ENCODE peak calls at places on chromosomes 4 and X, in five cellular contexts. One of them, this sample, is unnamed.

GRCh38 chrX:45322820-45323219 is 122.1 kb upstream of the DIPK2B start:
- DNase-seq in caudate nucleus: no peak
- DNase-seq in GM23248: peak; percentile 47
- DNase-seq in right lobe of liver: no peak
- DNase-seq in A549: peak; percentile 35
- DNase-seq in this sample: no peak

GRCh38 chr4:151801547-151802516 is 41.0 kb upstream of the GATB start:
- DNase-seq in caudate nucleus: no peak
- DNase-seq in GM23248: peak; percentile 64
- DNase-seq in right lobe of liver: peak; percentile 33
- DNase-seq in A549: peak; percentile 52
- DNase-seq in this sample: peak; percentile 35

GRCh38 chrX:153580700-153581386 is 18.1 kb downstream of the CCNQ start:
- DNase-seq in caudate nucleus: no peak
- DNase-seq in GM23248: no peak
- DNase-seq in right lobe of liver: no peak
- DNase-seq in A549: peak; percentile 14
- DNase-seq in this sample: no peak

GRCh38 chrX:13398073-13398823 is 78.4 kb upstream of the ATXN3L start:
- DNase-seq in caudate nucleus: no peak
- DNase-seq in GM23248: peak; percentile 94
- DNase-seq in right lobe of liver: peak; percentile 38
- DNase-seq in A549: peak; percentile 99
- DNase-seq in this sample: peak; percentile 73

GRCh38 chrX:2500681-2501151 is at the start of the genes DHRSX and ZBED1:
- DNase-seq in caudate nucleus: no peak
- DNase-seq in GM23248: peak; percentile 73
- DNase-seq in right lobe of liver: peak; percentile 66
- DNase-seq in A549: peak; percentile 37
- DNase-seq in this sample: peak; percentile 27

GRCh38 chr4:75633846-75634245 is 3.5 kb upstream of the CDKL2 start:
- DNase-seq in caudate nucleus: no peak
- DNase-seq in GM23248: peak; percentile 58
- DNase-seq in right lobe of liver: no peak
- DNase-seq in A549: no peak
- DNase-seq in this sample: no peak

GRCh38 chr4:147361726-147362125 is 119.2 kb upstream of the EDNRA start:
- DNase-seq in caudate nucleus: no peak
- DNase-seq in GM23248: peak; percentile 80
- DNase-seq in right lobe of liver: no peak
- DNase-seq in A549: peak; percentile 45
- DNase-seq in this sample: peak; percentile 67

GRCh38 chr4:154004028-154004427 is 215.1 kb upstream of the SFRP2 start:
- DNase-seq in caudate nucleus: no peak
- DNase-seq in GM23248: peak; percentile 30
- DNase-seq in right lobe of liver: no peak
- DNase-seq in A549: no peak
- DNase-seq in this sample: no peak

GRCh38 chr4:122577808-122578781 is 42.8 kb downstream of the IL21 start:
- DNase-seq in caudate nucleus: peak; percentile 4
- DNase-seq in GM23248: peak; percentile 67
- DNase-seq in right lobe of liver: no peak
- DNase-seq in A549: peak; percentile 44
- DNase-seq in this sample: peak; percentile 66

GRCh38 chrX:1749499-1749898 is 134.6 kb downstream of the ASMT start:
- DNase-seq in caudate nucleus: no peak
- DNase-seq in GM23248: no peak
- DNase-seq in right lobe of liver: no peak
- DNase-seq in A549: no peak
- DNase-seq in this sample: no peak

GRCh38 chr4:48085821-48086602 is 48.0 kb downstream of the TXK start:
- DNase-seq in caudate nucleus: no peak
- DNase-seq in GM23248: no peak
- DNase-seq in right lobe of liver: no peak
- DNase-seq in A549: peak; percentile 11
- DNase-seq in this sample: no peak

GRCh38 chrX:120332394-120332793 is 21.1 kb upstream of the TMEM255A start:
- DNase-seq in caudate nucleus: no peak
- DNase-seq in GM23248: no peak
- DNase-seq in right lobe of liver: no peak
- DNase-seq in A549: no peak
- DNase-seq in this sample: no peak

GRCh38 chr4:1080961-1081688 is 32.2 kb downstream of the RNF212 start:
- DNase-seq in caudate nucleus: peak; percentile 62
- DNase-seq in GM23248: peak; percentile 81
- DNase-seq in right lobe of liver: no peak
- DNase-seq in A549: no peak
- DNase-seq in this sample: peak; percentile 64

GRCh38 chr4:164748375-164748774 is 5.6 kb upstream of the SMIM31 start:
- DNase-seq in caudate nucleus: no peak
- DNase-seq in GM23248: peak; percentile 58
- DNase-seq in right lobe of liver: no peak
- DNase-seq in A549: peak; percentile 14
- DNase-seq in this sample: peak; percentile 8

GRCh38 chr4:48296330-48296729 is 26.7 kb upstream of the TEC start:
- DNase-seq in caudate nucleus: no peak
- DNase-seq in GM23248: no peak
- DNase-seq in right lobe of liver: no peak
- DNase-seq in A549: no peak
- DNase-seq in this sample: no peak

GRCh38 chr4:76198411-76199237 is 15.0 kb downstream of the SCARB2 start:
- DNase-seq in caudate nucleus: peak; percentile 63
- DNase-seq in GM23248: peak; percentile 87
- DNase-seq in right lobe of liver: no peak
- DNase-seq in A549: peak; percentile 12
- DNase-seq in this sample: peak; percentile 46

GRCh38 chr4:31007858-31008257 is 287.7 kb downstream of the PCDH7 start:
- DNase-seq in caudate nucleus: no peak
- DNase-seq in GM23248: no peak
- DNase-seq in right lobe of liver: no peak
- DNase-seq in A549: no peak
- DNase-seq in this sample: no peak

GRCh38 chr4:47829438-47829837 is 8.4 kb downstream of the CORIN start:
- DNase-seq in caudate nucleus: no peak
- DNase-seq in GM23248: no peak
- DNase-seq in right lobe of liver: no peak
- DNase-seq in A549: no peak
- DNase-seq in this sample: no peak

GRCh38 chr4:41288254-41288653 is 31.5 kb downstream of the UCHL1 start:
- DNase-seq in caudate nucleus: no peak
- DNase-seq in GM23248: no peak
- DNase-seq in right lobe of liver: no peak
- DNase-seq in A549: no peak
- DNase-seq in this sample: no peak

GRCh38 chrX:318068-318738 is 393 bp downstream of the GTPBP6 start:
- DNase-seq in caudate nucleus: no peak
- DNase-seq in GM23248: peak; percentile 100
- DNase-seq in right lobe of liver: peak; percentile 98
- DNase-seq in A549: peak; percentile 99
- DNase-seq in this sample: peak; percentile 95

GRCh38 chrX:47194388-47194787 is 759 bp downstream of the UBA1 start:
- DNase-seq in caudate nucleus: no peak
- DNase-seq in GM23248: no peak
- DNase-seq in right lobe of liver: no peak
- DNase-seq in A549: no peak
- DNase-seq in this sample: no peak

GRCh38 chr4:76997454-76997853 is 47.9 kb downstream of the SEPTIN11 start:
- DNase-seq in caudate nucleus: no peak
- DNase-seq in GM23248: no peak
- DNase-seq in right lobe of liver: no peak
- DNase-seq in A549: no peak
- DNase-seq in this sample: no peak

GRCh38 chrX:41142130-41142529 is 56.9 kb downstream of the USP9X start:
- DNase-seq in caudate nucleus: no peak
- DNase-seq in GM23248: no peak
- DNase-seq in right lobe of liver: no peak
- DNase-seq in A549: no peak
- DNase-seq in this sample: no peak

GRCh38 chrX:70998402-70999027 is 67.6 kb upstream of the SLC7A3 start:
- DNase-seq in caudate nucleus: peak; percentile 3
- DNase-seq in GM23248: peak; percentile 30
- DNase-seq in right lobe of liver: no peak
- DNase-seq in A549: peak; percentile 54
- DNase-seq in this sample: peak; percentile 25

GRCh38 chr4:130336585-130337217 is 1240.7 kb downstream of the C4orf33 start:
- DNase-seq in caudate nucleus: no peak
- DNase-seq in GM23248: peak; percentile 30
- DNase-seq in right lobe of liver: no peak
- DNase-seq in A549: peak; percentile 16
- DNase-seq in this sample: peak; percentile 22

GRCh38 chr4:7051144-7051495 is 7.9 kb downstream of the TADA2B start:
- DNase-seq in caudate nucleus: no peak
- DNase-seq in GM23248: no peak
- DNase-seq in right lobe of liver: no peak
- DNase-seq in A549: no peak
- DNase-seq in this sample: no peak

GRCh38 chr4:7051905-7052304 is 8.7 kb downstream of the TADA2B start:
- DNase-seq in caudate nucleus: no peak
- DNase-seq in GM23248: no peak
- DNase-seq in right lobe of liver: no peak
- DNase-seq in A549: no peak
- DNase-seq in this sample: no peak

GRCh38 chr4:7054106-7054880 is 11.1 kb downstream of the TADA2B start:
- DNase-seq in caudate nucleus: no peak
- DNase-seq in GM23248: no peak
- DNase-seq in right lobe of liver: no peak
- DNase-seq in A549: no peak
- DNase-seq in this sample: no peak

GRCh38 chr4:7052313-7052712 is 9.1 kb downstream of the TADA2B start:
- DNase-seq in caudate nucleus: no peak
- DNase-seq in GM23248: no peak
- DNase-seq in right lobe of liver: no peak
- DNase-seq in A549: no peak
- DNase-seq in this sample: no peak

GRCh38 chr4:7052923-7053715 is 9.9 kb downstream of the TADA2B start:
- DNase-seq in caudate nucleus: no peak
- DNase-seq in GM23248: peak; percentile 72
- DNase-seq in right lobe of liver: peak; percentile 51
- DNase-seq in A549: no peak
- DNase-seq in this sample: no peak
- H3K27ac ChIP-seq in caudate nucleus: no peak overlapping the region
- H3K27ac ChIP-seq in GM23248: peak overlapping the region; percentile 51
- H3K27ac ChIP-seq in right lobe of liver: no peak overlapping the region
- H3K27ac ChIP-seq in A549: no peak overlapping the region
- H3K27ac ChIP-seq in this sample: peak overlapping the region; percentile 34

GRCh38 chr4:6573986-6574746 is 823 bp upstream of the MAN2B2 start:
- DNase-seq in caudate nucleus: no peak
- DNase-seq in GM23248: peak; percentile 17
- DNase-seq in right lobe of liver: no peak
- DNase-seq in A549: no peak
- DNase-seq in this sample: no peak
- H3K27ac ChIP-seq in caudate nucleus: peak overlapping the region; percentile 73
- H3K27ac ChIP-seq in GM23248: no peak overlapping the region
- H3K27ac ChIP-seq in right lobe of liver: no peak overlapping the region
- H3K27ac ChIP-seq in A549: peak overlapping the region; percentile 91
- H3K27ac ChIP-seq in this sample: peak overlapping the region; percentile 52

GRCh38 chr4:3042226-3042625 is 32.1 kb downstream of the HTT-AS start:
- DNase-seq in caudate nucleus: no peak
- DNase-seq in GM23248: no peak
- DNase-seq in right lobe of liver: no peak
- DNase-seq in A549: no peak
- DNase-seq in this sample: no peak
- H3K27ac ChIP-seq in caudate nucleus: no peak overlapping the region
- H3K27ac ChIP-seq in GM23248: peak overlapping the region; percentile 63
- H3K27ac ChIP-seq in right lobe of liver: no peak overlapping the region
- H3K27ac ChIP-seq in A549: no peak overlapping the region
- H3K27ac ChIP-seq in this sample: no peak overlapping the region

DNA sequence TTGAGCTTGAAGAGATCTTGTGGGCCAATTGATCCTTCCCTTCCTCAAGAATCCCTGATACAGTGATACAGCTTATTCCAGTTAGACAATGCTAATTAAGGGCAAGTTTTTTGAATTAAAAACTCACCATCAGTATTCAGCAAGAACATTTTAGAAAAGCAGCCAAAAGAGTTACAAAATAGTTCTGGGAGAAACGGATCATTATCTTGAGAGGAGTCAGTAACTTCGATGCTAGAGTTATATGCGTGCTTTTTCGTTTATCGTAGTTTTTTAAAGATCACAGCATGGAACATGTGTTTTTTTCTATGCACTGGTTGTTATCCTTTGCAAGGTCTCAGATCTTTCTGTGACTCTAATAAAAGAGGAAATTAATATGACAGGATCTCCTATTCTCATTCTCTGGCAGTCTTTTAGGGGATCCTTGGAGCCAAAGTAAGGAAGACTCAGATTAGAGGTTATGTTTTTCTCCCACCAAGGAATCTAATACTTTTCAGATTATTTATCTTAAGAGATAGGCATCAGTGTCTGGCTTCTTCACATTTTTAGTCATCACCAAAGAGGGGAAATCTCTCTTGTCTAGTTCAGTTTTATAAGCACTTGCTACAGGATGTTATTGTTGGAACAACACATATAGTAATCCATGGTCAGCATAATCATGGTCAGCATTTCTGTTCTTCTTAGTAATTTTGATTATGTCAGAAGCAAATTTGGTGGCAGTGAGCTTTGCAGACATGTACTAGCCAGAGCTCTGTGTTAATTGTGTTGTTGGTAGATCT is 109.7 kb downstream of the PDLIM5 start:
- DNase-seq in caudate nucleus: no peak
- DNase-seq in GM23248: peak; percentile 77
- DNase-seq in right lobe of liver: no peak
- DNase-seq in A549: no peak
- DNase-seq in this sample: no peak
- H3K27ac ChIP-seq in caudate nucleus: no peak overlapping the region
- H3K27ac ChIP-seq in GM23248: peak overlapping the region; percentile 63
- H3K27ac ChIP-seq in right lobe of liver: peak overlapping the region; percentile 55
- H3K27ac ChIP-seq in A549: peak overlapping the region; percentile 4
- H3K27ac ChIP-seq in this sample: no peak overlapping the region

GRCh38 chr4:173526034-173526482 is 4.0 kb downstream of the HAND2 start:
- DNase-seq in caudate nucleus: no peak
- DNase-seq in GM23248: peak; percentile 73
- DNase-seq in right lobe of liver: no peak
- DNase-seq in A549: no peak
- DNase-seq in this sample: no peak

GRCh38 chr4:173525118-173526033 is 4.7 kb downstream of the HAND2 start:
- DNase-seq in caudate nucleus: no peak
- DNase-seq in GM23248: peak; percentile 77
- DNase-seq in right lobe of liver: no peak
- DNase-seq in A549: no peak
- DNase-seq in this sample: no peak

GRCh38 chr4:173527103-173527876 is 2.7 kb downstream of the HAND2 start:
- DNase-seq in caudate nucleus: no peak
- DNase-seq in GM23248: peak; percentile 75
- DNase-seq in right lobe of liver: no peak
- DNase-seq in A549: no peak
- DNase-seq in this sample: no peak

GRCh38 chr4:173528378-173529321 is 1.4 kb downstream of the HAND2 start:
- DNase-seq in caudate nucleus: no peak
- DNase-seq in GM23248: peak; percentile 71
- DNase-seq in right lobe of liver: no peak
- DNase-seq in A549: no peak
- DNase-seq in this sample: no peak

GRCh38 chr4:173526724-173527102 is 3.3 kb downstream of the HAND2 start:
- DNase-seq in caudate nucleus: no peak
- DNase-seq in GM23248: no peak
- DNase-seq in right lobe of liver: no peak
- DNase-seq in A549: no peak
- DNase-seq in this sample: no peak
- H3K27ac ChIP-seq in caudate nucleus: no peak overlapping the region
- H3K27ac ChIP-seq in GM23248: peak overlapping the region; percentile 100
- H3K27ac ChIP-seq in right lobe of liver: peak overlapping the region; percentile 53
- H3K27ac ChIP-seq in A549: no peak overlapping the region
- H3K27ac ChIP-seq in this sample: no peak overlapping the region

This sample was measured in RWPE1.